ENCODE peak calls at places on chromosomes 1 and 21, in five cellular contexts. T is Daoy, Y is anterior cingulate cortex, K is aorta, J is heart right ventricle. U is an unnamed sample.
A peak's percentile ranks its signal among the peaks of the same experiment; 100 is the strongest.

GRCh38 chr1:92315766-92316413 is 17.0 kb downstream of the RPAP2 start:
- DNase-seq in T (no peak), Y (no peak), K (no peak), J (no peak), U (no peak)

GRCh38 chr21:34881894-34882371 is 167.2 kb downstream of the RUNX1 start:
- DNase-seq in T (peak; percentile 72), Y (no peak), K (no peak), J (no peak), U (no peak)

GRCh38 chr1:106268070-106268469 is 788.4 kb upstream of the PRMT6 start:
- DNase-seq in T (peak; percentile 13), Y (no peak), K (no peak), J (no peak), U (peak; percentile 34)

GRCh38 chr1:78420688-78421087 is 70.1 kb upstream of the PTGFR start:
- DNase-seq in T (no peak), Y (no peak), K (no peak), J (no peak), U (no peak)

GRCh38 chr1:206716519-206717236 is 32.0 kb downstream of the MAPKAPK2 start:
- DNase-seq in T (no peak), Y (no peak), K (no peak), J (no peak), U (no peak)

GRCh38 chr1:110687244-110687643 is 12.5 kb upstream of the KCNA3 start:
- DNase-seq in T (peak; percentile 63), Y (no peak), K (no peak), J (no peak), U (no peak)

GRCh38 chr1:18618546-18619466 is 11.8 kb upstream of the PAX7 start:
- DNase-seq in T (peak; percentile 96), Y (no peak), K (peak; percentile 3), J (no peak), U (no peak)

GRCh38 chr1:18434041-18434440 is 46.7 kb upstream of the KLHDC7A start:
- DNase-seq in T (no peak), Y (no peak), K (no peak), J (no peak), U (peak; percentile 28)

GRCh38 chr1:159946242-159947187 is 1.1 kb upstream of the IGSF9 start:
- DNase-seq in T (no peak), Y (no peak), K (peak; percentile 12), J (no peak), U (no peak)

GRCh38 chr1:224205438-224205840 is 22.4 kb downstream of the DEGS1 start:
- DNase-seq in T (peak; percentile 90), Y (no peak), K (no peak), J (no peak), U (no peak)

GRCh38 chr1:231236131-231236571 is 4.9 kb upstream of the GNPAT start:
- DNase-seq in T (no peak), Y (no peak), K (no peak), J (no peak), U (no peak)

GRCh38 chr1:19319196-19319595 is 7.1 kb downstream of the SLC66A1 start:
- DNase-seq in T (no peak), Y (no peak), K (no peak), J (no peak), U (no peak)

GRCh38 chr1:165234149-165234548 is 122.4 kb downstream of the LMX1A start:
- DNase-seq in T (no peak), Y (no peak), K (no peak), J (no peak), U (no peak)

U was measured in head of caudate nucleus.